ENCODE peak calls at places on chromosomes 4 and X, in five cellular contexts. G, C, U, S and Y are unnamed samples.

GRCh38 chr4:148834804-148835598 is 392.8 kb upstream of the NR3C2 start:
- DNase-seq in G (no peak), C (no peak), U (no peak), S (no peak), Y (no peak)

GRCh38 chr4:15132739-15133138 is 130.5 kb downstream of the CPEB2 start:
- DNase-seq in G (no peak), C (no peak), U (no peak), S (no peak), Y (peak)

GRCh38 chr4:1727117-1728031 is 6.1 kb downstream of the TACC3 start:
- DNase-seq in G (no peak), C (no peak), U (no peak), S (no peak), Y (peak)

GRCh38 chr4:86358176-86358701 is 1.6 kb downstream of the MAPK10 start:
- DNase-seq in G (no peak), C (no peak), U (no peak), S (no peak), Y (no peak)

GRCh38 chrX:137427813-137428212 is 138.1 kb upstream of the ZIC3 start:
- DNase-seq in G (no peak), C (no peak), U (no peak), S (no peak), Y (no peak)

GRCh38 chr4:122577808-122578781 is 42.8 kb downstream of the IL21 start:
- DNase-seq in G (peak), C (peak), U (peak), S (no peak), Y (peak)

GRCh38 chrX:13208281-13208935 is 111.4 kb downstream of the ATXN3L start:
- DNase-seq in G (no peak), C (no peak), U (peak), S (no peak), Y (no peak)

GRCh38 chr4:179124957-179125356 is 1682.7 kb upstream of the AGA start:
- DNase-seq in G (no peak), C (no peak), U (no peak), S (no peak), Y (no peak)

GRCh38 chrX:95040104-95040503 is 1366.1 kb downstream of the FAM133A start:
- DNase-seq in G (no peak), C (no peak), U (no peak), S (no peak), Y (no peak)

GRCh38 chr4:188061083-188061482 is 48.3 kb downstream of the TRIML2 start:
- DNase-seq in G (no peak), C (no peak), U (no peak), S (no peak), Y (no peak)

GRCh38 chr4:144906181-144906895 is 191.7 kb downstream of the ANAPC10 start:
- DNase-seq in G (no peak), C (no peak), U (no peak), S (peak), Y (no peak)

GRCh38 chrX:121763671-121764070 is 716.3 kb downstream of the GLUD2 start:
- DNase-seq in G (no peak), C (no peak), U (no peak), S (no peak), Y (no peak)

GRCh38 chr4:87502580-87503238 is 26.5 kb downstream of the SPARCL1 start:
- DNase-seq in G (no peak), C (no peak), U (no peak), S (no peak), Y (no peak)

GRCh38 chrX:130082244-130083106 is 27.8 kb downstream of the ELF4 start:
- DNase-seq in G (no peak), C (peak), U (no peak), S (no peak), Y (no peak)

GRCh38 chr4:81896936-81897335 is 425.2 kb upstream of the RASGEF1B start:
- DNase-seq in G (no peak), C (no peak), U (no peak), S (no peak), Y (no peak)

GRCh38 chrX:135094726-135095125 is 25.6 kb downstream of the ETDB start:
- DNase-seq in G (no peak), C (no peak), U (no peak), S (no peak), Y (no peak)

GRCh38 chrX:69216911-69217310 is 51.7 kb upstream of the PJA1 start:
- DNase-seq in G (no peak), C (no peak), U (no peak), S (no peak), Y (no peak)

GRCh38 chrX:109310031-109310430 is 171.9 kb downstream of the GUCY2F start:
- DNase-seq in G (no peak), C (no peak), U (no peak), S (no peak), Y (no peak)

GRCh38 chrX:55742649-55743048 is 25.1 kb downstream of the RRAGB start:
- DNase-seq in G (no peak), C (no peak), U (no peak), S (no peak), Y (no peak)

GRCh38 chrX:44876076-44876475 is 3.1 kb downstream of the KDM6A start:
- DNase-seq in G (no peak), C (no peak), U (no peak), S (no peak), Y (no peak)

GRCh38 chrX:19028560-19028959 is 44.6 kb upstream of the PHKA2 start:
- DNase-seq in G (no peak), C (no peak), U (no peak), S (no peak), Y (no peak)

GRCh38 chrX:108397627-108398392 is 40.4 kb downstream of the COL4A6 start:
- DNase-seq in G (no peak), C (no peak), U (no peak), S (no peak), Y (no peak)

GRCh38 chr4:72846280-72847111 is 223.0 kb downstream of the COX18 start:
- DNase-seq in G (no peak), C (peak), U (peak), S (no peak), Y (no peak)

GRCh38 chr4:125849869-125850268 is 535.1 kb downstream of the FAT4 start:
- DNase-seq in G (no peak), C (peak), U (no peak), S (no peak), Y (no peak)

GRCh38 chrX:6941041-6941440 is 206.5 kb upstream of the STS start:
- DNase-seq in G (no peak), C (no peak), U (no peak), S (no peak), Y (no peak)

GRCh38 chr4:186765673-186766546 is 42.3 kb upstream of the FAT1 start:
- DNase-seq in G (no peak), C (no peak), U (peak), S (no peak), Y (no peak)

GRCh38 chr4:156958276-156959074 is 13.1 kb downstream of the PDGFC start:
- DNase-seq in G (no peak), C (no peak), U (no peak), S (no peak), Y (no peak)

GRCh38 chrX:119758682-119759332 is 419 bp downstream of the SOWAHD start:
- DNase-seq in G (peak), C (peak), U (no peak), S (no peak), Y (peak)

GRCh38 chrX:47831788-47832187 is 4.9 kb upstream of the ZNF81 start:
- DNase-seq in G (peak), C (peak), U (peak), S (no peak), Y (peak)
- TF ChIP-seq FOXM1 in G (no peak), C (no peak), U (no peak), S (no peak), Y (no peak)

DNA sequence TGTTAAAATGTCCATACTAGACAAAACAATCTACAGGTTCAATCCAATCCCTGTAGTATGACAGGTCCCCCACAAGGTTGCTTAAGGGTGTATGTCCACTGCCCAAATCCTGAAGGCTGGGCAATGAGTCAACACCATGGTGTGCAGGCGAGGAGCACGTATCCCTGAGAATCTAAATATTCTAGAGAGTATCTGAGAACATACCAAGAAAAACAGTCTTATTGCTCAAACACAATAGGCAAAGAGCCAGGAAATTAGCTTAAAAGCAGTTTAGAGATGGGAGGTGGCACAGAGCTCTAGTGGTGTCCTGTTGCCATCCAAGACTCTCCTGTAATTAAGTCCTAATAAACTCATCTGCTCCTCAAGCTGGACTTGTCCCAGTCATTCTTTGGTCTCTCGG is 37.0 kb downstream of the RCHY1 start:
- DNase-seq in G (no peak), C (no peak), U (no peak), S (no peak), Y (no peak)
- TF ChIP-seq FOXM1 in G (no peak), C (no peak), U (no peak), S (no peak), Y (no peak)

GRCh38 chr4:3111461-3111860 is 37.0 kb downstream of the HTT start:
- DNase-seq in G (no peak), C (no peak), U (no peak), S (no peak), Y (no peak)
- TF ChIP-seq FOXM1 in G (no peak), C (no peak), U (no peak), S (no peak), Y (no peak)

DNA sequence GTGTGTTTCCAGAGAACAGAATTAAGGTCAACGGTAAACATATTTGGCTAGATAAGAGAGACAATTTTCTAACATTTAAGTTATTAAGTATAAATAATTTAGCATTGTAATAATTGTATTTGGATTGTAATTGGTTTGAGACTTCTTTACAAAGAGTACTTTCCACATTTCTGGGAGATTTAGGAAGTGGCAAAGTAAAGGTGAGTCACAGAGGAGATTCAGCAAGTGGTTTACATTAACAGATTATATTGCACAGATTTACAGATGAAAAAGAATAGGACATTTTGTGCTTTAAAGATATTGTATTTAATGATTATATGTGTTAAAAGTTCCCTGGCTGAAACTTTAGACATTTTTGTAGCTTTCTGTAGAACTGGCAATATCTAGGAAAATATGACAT is 584.4 kb upstream of the AADAT start:
- DNase-seq in G (no peak), C (no peak), U (no peak), S (no peak), Y (no peak)
- TF ChIP-seq FOXM1 in G (no peak), C (no peak), U (no peak), S (no peak), Y (no peak)